ENCODE peak calls at places on chromosomes 16 and 17, in six cellular contexts. C is foreskin fibroblast, V is prostate gland, P is ascending aorta, T is NCI-H345, U is fibroblast of the conjunctiva. F is an unnamed sample.

GRCh38 chr16:1923299-1924034 is 5.3 kb upstream of the HS3ST6 start:
- DNase-seq in C (peak), V (no peak), P (no peak), T (no peak), U (peak), F (no peak)

GRCh38 chr17:66985338-66985737 is 20.8 kb downstream of the CACNG4 start:
- DNase-seq in C (no peak), V (no peak), P (no peak), T (no peak), U (no peak), F (no peak)

GRCh38 chr17:39648876-39649430 is 12.0 kb downstream of the STARD3 start:
- DNase-seq in C (peak), V (no peak), P (no peak), T (no peak), U (no peak), F (peak)

GRCh38 chr16:425740-426114 is 278 bp downstream of the RAB11FIP3 start:
- DNase-seq in C (no peak), V (no peak), P (peak), T (no peak), U (no peak), F (no peak)

GRCh38 chr17:15651583-15652110 is 32.1 kb upstream of the FBXW10B start:
- DNase-seq in C (peak), V (peak), P (peak), T (peak), U (peak), F (peak)

GRCh38 chr16:50616883-50617629 is 64.1 kb downstream of the SNX20 start:
- DNase-seq in C (no peak), V (peak), P (no peak), T (no peak), U (no peak), F (no peak)

GRCh38 chr16:84597518-84598390 is 20.1 kb downstream of the COTL1 start:
- DNase-seq in C (no peak), V (no peak), P (no peak), T (no peak), U (no peak), F (no peak)

GRCh38 chr17:28381141-28381825 is 9.8 kb downstream of the SARM1 start:
- DNase-seq in C (no peak), V (no peak), P (no peak), T (no peak), U (no peak), F (no peak)

GRCh38 chr16:69917739-69918138 is 33.4 kb upstream of the CLEC18A start:
- DNase-seq in C (peak), V (no peak), P (peak), T (no peak), U (peak), F (peak)

GRCh38 chr17:3575506-3575905 is 17.9 kb upstream of the TRPV3 start:
- DNase-seq in C (peak), V (no peak), P (no peak), T (no peak), U (no peak), F (no peak)

GRCh38 chr16:50154369-50154947 is 1.4 kb downstream of the TENT4B start:
- DNase-seq in C (peak), V (no peak), P (no peak), T (no peak), U (no peak), F (no peak)

GRCh38 chr16:14485811-14486519 is 144.1 kb downstream of the PARN start:
- DNase-seq in C (no peak), V (no peak), P (no peak), T (no peak), U (no peak), F (no peak)

GRCh38 chr17:27559996-27560481 is 70.9 kb upstream of the LGALS9 start:
- DNase-seq in C (peak), V (no peak), P (peak), T (peak), U (peak), F (peak)

GRCh38 chr16:64098451-64098850 is 1023.4 kb downstream of the CDH11 start:
- DNase-seq in C (peak), V (no peak), P (no peak), T (no peak), U (no peak), F (no peak)

GRCh38 chr16:64304376-64304775 is 817.5 kb downstream of the CDH11 start:
- DNase-seq in C (no peak), V (no peak), P (no peak), T (no peak), U (no peak), F (no peak)

GRCh38 chr17:74848656-74849399 is 10.9 kb downstream of the GRIN2C start:
- DNase-seq in C (no peak), V (no peak), P (no peak), T (no peak), U (no peak), F (no peak)

GRCh38 chr17:45293413-45294211 is 23.2 kb downstream of the MAP3K14 start:
- DNase-seq in C (peak), V (peak), P (peak), T (no peak), U (peak), F (peak)

GRCh38 chr17:77470800-77471733 is 330.3 kb downstream of the SEC14L1 start:
- DNase-seq in C (peak), V (no peak), P (no peak), T (no peak), U (peak), F (no peak)

GRCh38 chr17:44400226-44400847 is 10.9 kb upstream of the ITGA2B start:
- DNase-seq in C (peak), V (no peak), P (no peak), T (no peak), U (peak), F (peak)

GRCh38 chr16:24771779-24772157 is 42.3 kb downstream of the TNRC6A start:
- DNase-seq in C (peak), V (no peak), P (no peak), T (no peak), U (no peak), F (no peak)

GRCh38 chr17:80482555-80483308 is 6.3 kb upstream of the NPTX1 start:
- DNase-seq in C (no peak), V (no peak), P (no peak), T (no peak), U (no peak), F (no peak)

F was measured in AG04450.